ENCODE peak calls at places on chromosomes 11 and 22, in four cellular contexts. D is stomach, N is uterus, R is B cell. O is an unnamed sample.

GRCh38 chr11:31816467-31817053 is 5.4 kb upstream of the PAX6 start:
- DNase-seq in D (no peak), R (no peak), N (no peak), O (no peak)

GRCh38 chr11:109745996-109746625 is 324.1 kb downstream of the C11orf87 start:
- DNase-seq in D (no peak), N (no peak), R (no peak), O (no peak)

GRCh38 chr22:38124236-38124974 is 13.9 kb upstream of the BAIAP2L2 start:
- DNase-seq in R (no peak), N (no peak), D (no peak), O (no peak)

GRCh38 chr11:44607987-44608386 is 42.5 kb downstream of the CD82 start:
- DNase-seq in N (no peak), R (no peak), D (no peak), O (no peak)

GRCh38 chr22:19674929-19675253 is 39.4 kb upstream of the SEPTIN5 start:
- DNase-seq in D (no peak), R (no peak), N (no peak), O (no peak)

GRCh38 chr11:116459644-116460043 is 313.1 kb downstream of the BUD13 start:
- DNase-seq in R (no peak), N (no peak), D (no peak), O (no peak)

GRCh38 chr11:2582958-2583604 is 116.7 kb downstream of the KCNQ1OT1 start:
- DNase-seq in N (no peak), R (no peak), D (peak; percentile 24), O (no peak)

GRCh38 chr11:78838417-78838816 is 263.8 kb upstream of the NARS2 start:
- DNase-seq in D (no peak), R (no peak), N (no peak), O (no peak)

GRCh38 chr11:132409591-132410375 is 1039.4 kb downstream of the NTM start:
- DNase-seq in D (no peak), R (no peak), N (no peak), O (no peak)

GRCh38 chr11:76380161-76380976 is 563 bp downstream of the THAP12 start:
- DNase-seq in N (no peak), R (no peak), D (no peak), O (peak; percentile 61)

GRCh38 chr11:10181811-10182210 is 112.2 kb downstream of the SBF2 start:
- DNase-seq in D (no peak), R (no peak), N (no peak), O (no peak)

GRCh38 chr22:30947163-30947820 is 21.3 kb downstream of the MORC2 start:
- DNase-seq in N (no peak), R (no peak), D (no peak), O (no peak)

GRCh38 chr11:75565221-75565814 is 3.3 kb downstream of the SERPINH1 start:
- DNase-seq in D (no peak), R (no peak), N (peak; percentile 68), O (no peak)

GRCh38 chr22:46508391-46508999 is 28.9 kb downstream of the CELSR1 start:
- DNase-seq in N (no peak), D (no peak), R (no peak), O (no peak)

GRCh38 chr22:19742160-19743066 is 18.2 kb upstream of the TBX1 start:
- DNase-seq in D (no peak), R (no peak), N (no peak), O (no peak)

GRCh38 chr11:3929689-3930088 is 74.2 kb downstream of the STIM1 start:
- DNase-seq in N (peak; percentile 37), D (no peak), R (no peak), O (no peak)

GRCh38 chr11:80846979-80847378 is 1406.1 kb upstream of the TENM4 start:
- DNase-seq in D (no peak), N (no peak), R (no peak), O (no peak)

GRCh38 chr11:60951909-60952741 is at the start of gene SLC15A3:
- DNase-seq in R (peak; percentile 87), D (peak; percentile 60), N (peak; percentile 57), O (peak; percentile 39)

GRCh38 chr22:33539902-33540751 is 380.1 kb downstream of the LARGE1 start:
- DNase-seq in R (no peak), D (peak; percentile 86), N (peak; percentile 60), O (no peak)

GRCh38 chr11:44257338-44258189 is 52.4 kb downstream of the ALX4 start:
- DNase-seq in D (peak; percentile 19), R (no peak), N (no peak), O (no peak)

GRCh38 chr11:1116104-1116503 is 41.4 kb downstream of the MUC2 start:
- DNase-seq in N (no peak), D (no peak), R (no peak), O (no peak)

GRCh38 chr11:117816151-117816741 is 8.3 kb downstream of the FXYD2 start:
- DNase-seq in R (no peak), N (peak; percentile 60), D (no peak), O (no peak)

GRCh38 chr11:48049036-48049435 is 68.7 kb downstream of the PTPRJ start:
- DNase-seq in R (no peak), D (no peak), N (no peak), O (no peak)

GRCh38 chr11:118622376-118623290 is 15.2 kb downstream of the PHLDB1 start:
- DNase-seq in R (no peak), N (no peak), D (no peak), O (no peak)

GRCh38 chr11:6307879-6308278 is 12.4 kb downstream of the CAVIN3 start:
- DNase-seq in D (no peak), N (no peak), R (no peak), O (no peak)

GRCh38 chr11:120817131-120817530 is 206.8 kb upstream of the TBCEL start:
- DNase-seq in N (no peak), R (no peak), D (no peak), O (no peak)

GRCh38 chr11:120816711-120817110 is 207.2 kb upstream of the TBCEL start:
- DNase-seq in R (no peak), N (no peak), D (no peak), O (no peak)

GRCh38 chr11:120816176-120816575 is 207.7 kb upstream of the TBCEL start:
- DNase-seq in N (no peak), D (no peak), R (no peak), O (no peak)

GRCh38 chr11:120814531-120815259 is 209.2 kb upstream of the TBCEL start:
- DNase-seq in D (no peak), R (no peak), N (no peak), O (no peak)

DNA sequence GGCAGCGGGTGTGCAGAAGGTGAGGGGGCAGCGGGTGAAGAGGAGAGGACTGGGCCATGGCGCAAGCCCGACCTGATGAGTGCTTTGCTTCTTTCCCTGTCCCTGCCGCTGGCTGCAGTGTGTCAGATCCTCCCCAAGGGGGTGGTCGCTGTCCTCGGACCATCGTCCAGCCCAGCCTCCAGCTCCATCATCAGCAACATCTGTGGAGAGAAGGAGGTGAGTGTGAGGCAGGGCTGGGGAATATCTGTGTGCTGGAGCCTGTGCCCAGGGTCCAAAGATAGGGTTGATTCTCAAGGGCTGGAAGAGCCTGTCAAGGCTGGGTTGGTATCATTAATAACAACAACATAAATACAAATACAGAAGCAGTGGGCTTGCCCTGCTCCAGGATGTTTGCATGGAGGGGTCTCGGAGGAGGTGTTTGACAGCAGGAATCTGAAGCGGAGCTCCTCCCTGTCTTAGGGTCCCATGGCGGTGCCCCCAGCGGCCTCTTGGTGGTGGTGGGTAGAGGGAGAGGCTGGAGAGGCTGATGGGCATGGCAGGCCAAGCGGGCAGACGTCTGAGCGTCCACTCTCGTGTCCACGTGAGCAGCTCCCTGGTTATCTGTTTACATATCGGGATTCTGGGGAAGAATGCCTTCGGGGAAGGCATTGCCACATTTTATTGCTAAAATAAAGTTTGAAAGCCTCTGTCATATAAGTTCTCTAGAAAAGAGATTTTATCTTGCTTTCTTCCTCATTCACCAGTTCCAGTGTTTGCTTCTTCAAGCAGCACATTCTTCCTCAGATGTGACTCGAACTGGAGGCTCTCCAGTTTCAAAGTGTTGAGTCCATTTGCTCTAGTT is 208.4 kb upstream of the TBCEL start:
- DNase-seq in D (no peak), R (no peak), N (no peak), O (no peak)
- TF ChIP-seq CTCF in D (no peak), R (no peak), N (no peak), O (no peak)

DNA sequence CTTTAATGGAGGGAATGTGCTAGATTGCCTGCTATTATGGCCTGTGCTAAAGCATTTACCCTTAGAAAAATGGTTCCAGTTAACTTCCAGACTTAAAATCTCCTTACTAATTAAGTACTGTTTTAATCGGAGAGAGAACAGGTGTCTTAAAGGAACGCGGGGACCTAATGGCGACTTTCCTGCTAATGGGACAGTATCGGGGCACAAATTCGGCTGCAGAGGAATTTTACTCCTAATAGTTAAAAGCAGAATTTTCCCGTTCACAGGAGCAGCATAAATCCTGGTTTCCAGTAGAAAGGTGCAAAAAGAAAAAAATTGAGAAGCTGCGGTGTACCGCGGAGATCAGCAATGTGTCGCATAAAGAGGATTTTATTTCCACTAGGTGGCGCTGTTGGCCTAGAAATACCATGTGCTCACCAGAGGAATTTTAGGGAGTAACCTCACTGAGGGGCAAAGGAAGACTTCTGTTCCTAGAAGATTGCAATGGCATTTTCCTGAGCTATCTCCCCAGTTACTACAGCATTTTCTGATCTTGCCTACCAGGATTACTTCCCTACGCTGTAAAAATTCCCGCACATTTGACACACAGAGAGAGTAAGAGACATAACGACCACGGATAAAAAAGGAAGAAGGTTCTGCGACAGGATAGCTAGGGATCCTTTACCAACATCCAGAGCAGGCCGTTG is 44.5 kb downstream of the ZNF280B start:
- DNase-seq in R (peak; percentile 83), D (peak; percentile 35), N (no peak), O (no peak)
- TF ChIP-seq CTCF in R (peak; percentile 88), D (no peak), N (peak; percentile 57), O (peak; percentile 68)

GRCh38 chr22:26194877-26195276 is 25.6 kb downstream of the SEZ6L start:
- DNase-seq in D (no peak), N (no peak), R (no peak), O (no peak)
- TF ChIP-seq CTCF in D (no peak), N (no peak), R (no peak), O (no peak)

DNA sequence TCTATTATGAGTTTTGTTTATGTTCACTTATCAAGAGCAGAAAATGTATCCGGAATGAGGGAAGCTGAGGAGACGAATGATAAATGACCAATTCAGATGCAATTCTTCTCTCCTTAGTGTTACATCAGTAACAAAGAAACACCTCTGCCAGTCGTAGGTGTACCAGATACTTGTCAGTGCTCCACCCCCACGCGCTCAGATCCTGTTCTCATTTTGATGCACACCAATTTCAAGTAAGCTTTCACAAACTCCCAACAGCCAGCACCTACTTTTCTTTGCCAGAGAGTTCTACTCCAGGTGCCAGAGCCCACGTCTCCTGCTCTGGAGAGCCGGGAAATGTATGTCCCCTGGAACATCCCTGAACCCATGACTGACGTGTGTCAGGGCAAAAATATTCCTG is 43.7 kb downstream of the OR8B12 start:
- DNase-seq in D (no peak), R (no peak), N (no peak), O (no peak)
- TF ChIP-seq CTCF in D (no peak), R (no peak), N (no peak), O (no peak)

DNA sequence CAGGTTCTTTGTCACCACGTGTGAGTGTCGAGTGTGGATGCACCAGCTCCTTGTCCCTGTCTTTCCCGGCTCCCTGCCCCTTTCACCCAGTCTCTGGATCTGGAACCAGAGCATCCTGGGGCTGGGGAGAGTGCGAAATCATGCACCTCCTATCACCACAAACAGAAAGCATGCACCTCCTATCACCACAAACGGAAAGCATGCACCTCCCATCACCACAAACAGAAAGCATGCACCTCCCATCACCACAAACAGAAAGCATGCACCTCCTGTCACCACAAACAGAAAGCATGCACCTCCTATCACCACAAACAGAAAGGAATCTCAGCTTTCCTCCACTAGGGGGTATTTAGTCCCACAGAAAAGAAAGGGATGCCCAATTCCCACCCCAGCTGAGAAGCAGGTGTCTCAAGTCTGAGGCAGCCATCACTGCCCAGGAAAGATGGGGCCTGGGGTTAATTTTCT is 5.9 kb upstream of the GLB1L3 start:
- DNase-seq in D (no peak), N (no peak), R (no peak), O (no peak)
- TF ChIP-seq CTCF in D (no peak), N (no peak), R (no peak), O (no peak)

GRCh38 chr22:26318975-26319374 is 110.1 kb upstream of the ASPHD2 start:
- DNase-seq in R (no peak), N (no peak), D (no peak), O (no peak)
- TF ChIP-seq CTCF in R (no peak), N (no peak), D (no peak), O (no peak)

O was measured in natural killer cell.